ENCODE peak calls at places on chromosomes 3 and 15, in nine cellular contexts. One of them, this sample, is unnamed.

GRCh38 chr3:107990433-107990832 is 100.4 kb downstream of the CD47 start:
- DNase-seq in left ventricle myocardium inferior: no peak
- DNase-seq in activated naive CD4-positive, alpha-beta T cell treated with Interleukin-2 at 50 U/mL for 16 hours: no peak
- DNase-seq in B cell: no peak
- DNase-seq in 8988T: no peak
- DNase-seq in astrocyte: no peak
- DNase-seq in SK-N-SH: no peak
- DNase-seq in activated naive CD8-positive, alpha-beta T cell treated with anti-CD3 and anti-CD28 coated beads for 36 hours: no peak
- DNase-seq in dermis microvascular lymphatic vessel endothelial cell: no peak
- DNase-seq in this sample: no peak

GRCh38 chr3:164620423-164620822 is 457.9 kb downstream of the SI start:
- DNase-seq in left ventricle myocardium inferior: no peak
- DNase-seq in activated naive CD4-positive, alpha-beta T cell treated with Interleukin-2 at 50 U/mL for 16 hours: no peak
- DNase-seq in B cell: no peak
- DNase-seq in 8988T: no peak
- DNase-seq in astrocyte: no peak
- DNase-seq in SK-N-SH: no peak
- DNase-seq in activated naive CD8-positive, alpha-beta T cell treated with anti-CD3 and anti-CD28 coated beads for 36 hours: no peak
- DNase-seq in dermis microvascular lymphatic vessel endothelial cell: no peak
- DNase-seq in this sample: no peak

GRCh38 chr15:65953622-65954021 is 84.3 kb downstream of the RAB11A start:
- DNase-seq in left ventricle myocardium inferior: no peak
- DNase-seq in activated naive CD4-positive, alpha-beta T cell treated with Interleukin-2 at 50 U/mL for 16 hours: no peak
- DNase-seq in B cell: no peak
- DNase-seq in 8988T: no peak
- DNase-seq in astrocyte: no peak
- DNase-seq in SK-N-SH: no peak
- DNase-seq in activated naive CD8-positive, alpha-beta T cell treated with anti-CD3 and anti-CD28 coated beads for 36 hours: no peak
- DNase-seq in dermis microvascular lymphatic vessel endothelial cell: no peak
- DNase-seq in this sample: no peak

GRCh38 chr3:5277612-5278236 is 90.2 kb downstream of the EDEM1 start:
- DNase-seq in left ventricle myocardium inferior: no peak
- DNase-seq in activated naive CD4-positive, alpha-beta T cell treated with Interleukin-2 at 50 U/mL for 16 hours: no peak
- DNase-seq in B cell: no peak
- DNase-seq in 8988T: no peak
- DNase-seq in astrocyte: no peak
- DNase-seq in SK-N-SH: no peak
- DNase-seq in activated naive CD8-positive, alpha-beta T cell treated with anti-CD3 and anti-CD28 coated beads for 36 hours: no peak
- DNase-seq in dermis microvascular lymphatic vessel endothelial cell: no peak
- DNase-seq in this sample: no peak

GRCh38 chr15:31571676-31572075 is 245.0 kb downstream of the KLF13 start:
- DNase-seq in left ventricle myocardium inferior: no peak
- DNase-seq in activated naive CD4-positive, alpha-beta T cell treated with Interleukin-2 at 50 U/mL for 16 hours: no peak
- DNase-seq in B cell: no peak
- DNase-seq in 8988T: no peak
- DNase-seq in astrocyte: no peak
- DNase-seq in SK-N-SH: no peak
- DNase-seq in activated naive CD8-positive, alpha-beta T cell treated with anti-CD3 and anti-CD28 coated beads for 36 hours: no peak
- DNase-seq in dermis microvascular lymphatic vessel endothelial cell: no peak
- DNase-seq in this sample: no peak

GRCh38 chr3:136114421-136114820 is 81.7 kb downstream of the MSL2 start:
- DNase-seq in left ventricle myocardium inferior: no peak
- DNase-seq in activated naive CD4-positive, alpha-beta T cell treated with Interleukin-2 at 50 U/mL for 16 hours: no peak
- DNase-seq in B cell: no peak
- DNase-seq in 8988T: no peak
- DNase-seq in astrocyte: peak; percentile 68
- DNase-seq in SK-N-SH: no peak
- DNase-seq in activated naive CD8-positive, alpha-beta T cell treated with anti-CD3 and anti-CD28 coated beads for 36 hours: no peak
- DNase-seq in dermis microvascular lymphatic vessel endothelial cell: no peak
- DNase-seq in this sample: no peak

GRCh38 chr3:81580399-81580798 is 181.0 kb downstream of the GBE1 start:
- DNase-seq in left ventricle myocardium inferior: no peak
- DNase-seq in activated naive CD4-positive, alpha-beta T cell treated with Interleukin-2 at 50 U/mL for 16 hours: no peak
- DNase-seq in B cell: no peak
- DNase-seq in 8988T: no peak
- DNase-seq in astrocyte: no peak
- DNase-seq in SK-N-SH: no peak
- DNase-seq in activated naive CD8-positive, alpha-beta T cell treated with anti-CD3 and anti-CD28 coated beads for 36 hours: no peak
- DNase-seq in dermis microvascular lymphatic vessel endothelial cell: no peak
- DNase-seq in this sample: peak; percentile 17

GRCh38 chr3:129282727-129283327 is 4.2 kb downstream of the HMCES start:
- DNase-seq in left ventricle myocardium inferior: no peak
- DNase-seq in activated naive CD4-positive, alpha-beta T cell treated with Interleukin-2 at 50 U/mL for 16 hours: no peak
- DNase-seq in B cell: peak; percentile 63
- DNase-seq in 8988T: no peak
- DNase-seq in astrocyte: peak; percentile 81
- DNase-seq in SK-N-SH: no peak
- DNase-seq in activated naive CD8-positive, alpha-beta T cell treated with anti-CD3 and anti-CD28 coated beads for 36 hours: peak; percentile 36
- DNase-seq in dermis microvascular lymphatic vessel endothelial cell: peak; percentile 73
- DNase-seq in this sample: peak; percentile 77

GRCh38 chr15:60964527-60964926 is 264.6 kb downstream of the RORA start:
- DNase-seq in left ventricle myocardium inferior: no peak
- DNase-seq in activated naive CD4-positive, alpha-beta T cell treated with Interleukin-2 at 50 U/mL for 16 hours: no peak
- DNase-seq in B cell: no peak
- DNase-seq in 8988T: no peak
- DNase-seq in astrocyte: no peak
- DNase-seq in SK-N-SH: no peak
- DNase-seq in activated naive CD8-positive, alpha-beta T cell treated with anti-CD3 and anti-CD28 coated beads for 36 hours: no peak
- DNase-seq in dermis microvascular lymphatic vessel endothelial cell: no peak
- DNase-seq in this sample: no peak

GRCh38 chr3:117633207-117633606 is 923.6 kb downstream of the TUSC7 start:
- DNase-seq in left ventricle myocardium inferior: no peak
- DNase-seq in activated naive CD4-positive, alpha-beta T cell treated with Interleukin-2 at 50 U/mL for 16 hours: no peak
- DNase-seq in B cell: no peak
- DNase-seq in 8988T: no peak
- DNase-seq in astrocyte: no peak
- DNase-seq in SK-N-SH: no peak
- DNase-seq in activated naive CD8-positive, alpha-beta T cell treated with anti-CD3 and anti-CD28 coated beads for 36 hours: no peak
- DNase-seq in dermis microvascular lymphatic vessel endothelial cell: no peak
- DNase-seq in this sample: no peak

GRCh38 chr15:61118885-61119284 is 110.2 kb downstream of the RORA start:
- DNase-seq in left ventricle myocardium inferior: no peak
- DNase-seq in activated naive CD4-positive, alpha-beta T cell treated with Interleukin-2 at 50 U/mL for 16 hours: no peak
- DNase-seq in B cell: no peak
- DNase-seq in 8988T: no peak
- DNase-seq in astrocyte: no peak
- DNase-seq in SK-N-SH: peak; percentile 37
- DNase-seq in activated naive CD8-positive, alpha-beta T cell treated with anti-CD3 and anti-CD28 coated beads for 36 hours: no peak
- DNase-seq in dermis microvascular lymphatic vessel endothelial cell: no peak
- DNase-seq in this sample: no peak

GRCh38 chr3:178736300-178736699 is 200.1 kb downstream of the KCNMB2 start:
- DNase-seq in left ventricle myocardium inferior: peak; percentile 16
- DNase-seq in activated naive CD4-positive, alpha-beta T cell treated with Interleukin-2 at 50 U/mL for 16 hours: no peak
- DNase-seq in B cell: no peak
- DNase-seq in 8988T: no peak
- DNase-seq in astrocyte: no peak
- DNase-seq in SK-N-SH: no peak
- DNase-seq in activated naive CD8-positive, alpha-beta T cell treated with anti-CD3 and anti-CD28 coated beads for 36 hours: no peak
- DNase-seq in dermis microvascular lymphatic vessel endothelial cell: no peak
- DNase-seq in this sample: no peak

GRCh38 chr3:150545419-150546225 is 674 bp downstream of the SERP1 start:
- DNase-seq in left ventricle myocardium inferior: peak; percentile 54
- DNase-seq in activated naive CD4-positive, alpha-beta T cell treated with Interleukin-2 at 50 U/mL for 16 hours: peak; percentile 47
- DNase-seq in B cell: no peak
- DNase-seq in 8988T: no peak
- DNase-seq in astrocyte: peak; percentile 5
- DNase-seq in SK-N-SH: no peak
- DNase-seq in activated naive CD8-positive, alpha-beta T cell treated with anti-CD3 and anti-CD28 coated beads for 36 hours: peak; percentile 46
- DNase-seq in dermis microvascular lymphatic vessel endothelial cell: no peak
- DNase-seq in this sample: peak; percentile 27

GRCh38 chr15:40927497-40928346 is 1.4 kb upstream of the DLL4 start:
- DNase-seq in left ventricle myocardium inferior: no peak
- DNase-seq in activated naive CD4-positive, alpha-beta T cell treated with Interleukin-2 at 50 U/mL for 16 hours: no peak
- DNase-seq in B cell: peak; percentile 44
- DNase-seq in 8988T: no peak
- DNase-seq in astrocyte: no peak
- DNase-seq in SK-N-SH: peak; percentile 62
- DNase-seq in activated naive CD8-positive, alpha-beta T cell treated with anti-CD3 and anti-CD28 coated beads for 36 hours: peak; percentile 27
- DNase-seq in dermis microvascular lymphatic vessel endothelial cell: no peak
- DNase-seq in this sample: no peak

GRCh38 chr3:183857863-183858262 is 26.8 kb downstream of the PARL start:
- DNase-seq in left ventricle myocardium inferior: no peak
- DNase-seq in activated naive CD4-positive, alpha-beta T cell treated with Interleukin-2 at 50 U/mL for 16 hours: no peak
- DNase-seq in B cell: no peak
- DNase-seq in 8988T: no peak
- DNase-seq in astrocyte: peak; percentile 23
- DNase-seq in SK-N-SH: no peak
- DNase-seq in activated naive CD8-positive, alpha-beta T cell treated with anti-CD3 and anti-CD28 coated beads for 36 hours: no peak
- DNase-seq in dermis microvascular lymphatic vessel endothelial cell: no peak
- DNase-seq in this sample: no peak

GRCh38 chr15:77528290-77528967 is 104.3 kb downstream of the LINGO1 start:
- DNase-seq in left ventricle myocardium inferior: no peak
- DNase-seq in activated naive CD4-positive, alpha-beta T cell treated with Interleukin-2 at 50 U/mL for 16 hours: no peak
- DNase-seq in B cell: no peak
- DNase-seq in 8988T: no peak
- DNase-seq in astrocyte: no peak
- DNase-seq in SK-N-SH: peak; percentile 51
- DNase-seq in activated naive CD8-positive, alpha-beta T cell treated with anti-CD3 and anti-CD28 coated beads for 36 hours: no peak
- DNase-seq in dermis microvascular lymphatic vessel endothelial cell: no peak
- DNase-seq in this sample: no peak

GRCh38 chr3:44835684-44836083 is 26.0 kb upstream of the TMEM42 start:
- DNase-seq in left ventricle myocardium inferior: no peak
- DNase-seq in activated naive CD4-positive, alpha-beta T cell treated with Interleukin-2 at 50 U/mL for 16 hours: no peak
- DNase-seq in B cell: no peak
- DNase-seq in 8988T: no peak
- DNase-seq in astrocyte: no peak
- DNase-seq in SK-N-SH: no peak
- DNase-seq in activated naive CD8-positive, alpha-beta T cell treated with anti-CD3 and anti-CD28 coated beads for 36 hours: no peak
- DNase-seq in dermis microvascular lymphatic vessel endothelial cell: no peak
- DNase-seq in this sample: no peak

GRCh38 chr15:73906346-73907017 is 19.8 kb upstream of the LOXL1 start:
- DNase-seq in left ventricle myocardium inferior: no peak
- DNase-seq in activated naive CD4-positive, alpha-beta T cell treated with Interleukin-2 at 50 U/mL for 16 hours: no peak
- DNase-seq in B cell: no peak
- DNase-seq in 8988T: no peak
- DNase-seq in astrocyte: peak; percentile 27
- DNase-seq in SK-N-SH: no peak
- DNase-seq in activated naive CD8-positive, alpha-beta T cell treated with anti-CD3 and anti-CD28 coated beads for 36 hours: no peak
- DNase-seq in dermis microvascular lymphatic vessel endothelial cell: no peak
- DNase-seq in this sample: no peak

This sample was measured in lung microvascular endothelial cell.